ENCODE peak calls at places on chromosomes 12 and 14, in six cellular contexts. C, Y, J, D, B and K are unnamed samples.

GRCh38 chr14:60058087-60058486 is 33.6 kb upstream of the PCNX4 start:
- DNase-seq in C (no peak), Y (no peak), J (no peak), D (no peak), B (no peak), K (no peak)

GRCh38 chr12:125099407-125099779 is 34.2 kb downstream of the AACS start:
- DNase-seq in C (no peak), Y (no peak), J (no peak), D (no peak), B (no peak), K (no peak)

GRCh38 chr12:111446631-111447570 is 41.2 kb downstream of the SH2B3 start:
- DNase-seq in C (no peak), Y (no peak), J (no peak), D (no peak), B (no peak), K (no peak)

GRCh38 chr12:62250671-62251608 is 9.3 kb upstream of the USP15 start:
- DNase-seq in C (no peak), Y (no peak), J (no peak), D (no peak), B (no peak), K (no peak)

GRCh38 chr14:80764496-80764895 is 177.0 kb downstream of the CEP128 start:
- DNase-seq in C (no peak), Y (no peak), J (no peak), D (no peak), B (no peak), K (no peak)

GRCh38 chr12:119208626-119209061 is 29.9 kb downstream of the HSPB8 start:
- DNase-seq in C (peak; percentile 49), Y (no peak), J (no peak), D (no peak), B (peak; percentile 31), K (no peak)

GRCh38 chr14:64971452-64971889 is 665 bp downstream of the RAB15 start:
- DNase-seq in C (no peak), Y (no peak), J (no peak), D (no peak), B (no peak), K (no peak)

GRCh38 chr12:130401703-130402102 is 64.0 kb downstream of the PIWIL1 start:
- DNase-seq in C (no peak), Y (no peak), J (no peak), D (no peak), B (no peak), K (no peak)

GRCh38 chr14:68950111-68950510 is 29.0 kb downstream of the ACTN1 start:
- DNase-seq in C (no peak), Y (no peak), J (no peak), D (no peak), B (no peak), K (no peak)

GRCh38 chr14:65834051-65834450 is 421.5 kb downstream of the FUT8 start:
- DNase-seq in C (no peak), Y (no peak), J (no peak), D (no peak), B (no peak), K (no peak)

GRCh38 chr12:108337235-108338223 is 1.6 kb downstream of the CMKLR1 start:
- DNase-seq in C (no peak), Y (no peak), J (peak; percentile 15), D (no peak), B (peak; percentile 35), K (no peak)

GRCh38 chr14:104499784-104500496 is 79.6 kb upstream of the C14orf180 start:
- DNase-seq in C (no peak), Y (no peak), J (no peak), D (no peak), B (no peak), K (no peak)

GRCh38 chr12:3417937-3418336 is 73.1 kb upstream of the PRMT8 start:
- DNase-seq in C (no peak), Y (no peak), J (no peak), D (no peak), B (no peak), K (no peak)

GRCh38 chr14:66645716-66646115 is 137.8 kb downstream of the GPHN start:
- DNase-seq in C (peak; percentile 12), Y (no peak), J (no peak), D (no peak), B (no peak), K (no peak)

GRCh38 chr12:24738436-24738835 is 210.5 kb downstream of the BCAT1 start:
- DNase-seq in C (no peak), Y (no peak), J (no peak), D (no peak), B (no peak), K (no peak)

GRCh38 chr12:45336762-45337596 is 121.1 kb downstream of the ANO6 start:
- DNase-seq in C (no peak), Y (no peak), J (no peak), D (no peak), B (no peak), K (no peak)

GRCh38 chr14:28630100-28630499 is 136.5 kb upstream of the FOXG1 start:
- DNase-seq in C (no peak), Y (no peak), J (no peak), D (no peak), B (no peak), K (no peak)

GRCh38 chr12:108375986-108376663 is 37.0 kb upstream of the CMKLR1 start:
- DNase-seq in C (no peak), Y (no peak), J (no peak), D (no peak), B (no peak), K (no peak)

GRCh38 chr12:64737539-64737938 is 21.7 kb downstream of the GNS start:
- DNase-seq in C (no peak), Y (no peak), J (no peak), D (peak; percentile 8), B (no peak), K (no peak)

GRCh38 chr14:66074546-66074945 is 411.6 kb upstream of the CCDC196 start:
- DNase-seq in C (peak; percentile 0), Y (no peak), J (no peak), D (no peak), B (no peak), K (no peak)

GRCh38 chr14:77124345-77125274 is 17.0 kb downstream of the ZDHHC22 start:
- DNase-seq in C (no peak), Y (peak; percentile 69), J (peak; percentile 53), D (peak; percentile 72), B (peak; percentile 54), K (no peak)

GRCh38 chr12:131331148-131331750 is 377.5 kb downstream of the ADGRD1 start:
- DNase-seq in C (no peak), Y (no peak), J (no peak), D (no peak), B (no peak), K (no peak)

GRCh38 chr12:46364777-46365580 is 7.6 kb downstream of the SLC38A2 start:
- DNase-seq in C (peak; percentile 40), Y (no peak), J (no peak), D (no peak), B (no peak), K (no peak)

GRCh38 chr14:105505101-105505500 is 14.1 kb downstream of the TEDC1 start:
- DNase-seq in C (no peak), Y (no peak), J (no peak), D (no peak), B (no peak), K (no peak)

GRCh38 chr12:25386823-25387134 is 136.1 kb upstream of the KRAS start:
- DNase-seq in C (no peak), Y (no peak), J (no peak), D (no peak), B (no peak), K (no peak)

GRCh38 chr14:79680087-79680486 is 531.2 kb downstream of the DIO2 start:
- DNase-seq in C (no peak), Y (no peak), J (no peak), D (no peak), B (peak; percentile 17), K (no peak)

GRCh38 chr12:84599539-84599938 is 313.1 kb downstream of the SLC6A15 start:
- DNase-seq in C (peak; percentile 79), Y (no peak), J (no peak), D (no peak), B (no peak), K (no peak)